ENCODE peak calls at places on chromosomes 13 and 19, in six cellular contexts. M is body of pancreas; O is aorta; C is gastrocnemius medialis; X is CD8-positive, alpha-beta T cell; Z is psoas muscle. T is an unnamed sample. For H3K36me3, the result is how much of the 10 kb centered on the place peaks cover.

GRCh38 chr19:56507446-56508281 is at the start of gene ZNF471:
- DNase-seq in O (peak), C (peak), X (peak), Z (peak), M (peak), T (peak)

GRCh38 chr19:48963371-48964204 is 1.5 kb upstream of the FTL start:
- DNase-seq in M (peak), C (peak), Z (peak), X (peak), O (peak), T (no peak)

GRCh38 chr13:27965343-27965739 is 3.8 kb downstream of the CDX2 start:
- DNase-seq in C (no peak), X (no peak), Z (no peak), M (no peak), O (no peak), T (no peak)

GRCh38 chr13:44309771-44310767 is 63.6 kb upstream of the SERP2 start:
- DNase-seq in C (peak), X (no peak), Z (peak), O (no peak), M (peak), T (no peak)

GRCh38 chr13:46655727-46656180 is 102.8 kb downstream of the LRCH1 start:
- DNase-seq in C (no peak), Z (no peak), O (no peak), M (peak), X (no peak), T (no peak)

GRCh38 chr13:66489586-66489985 is 740.5 kb downstream of the PCDH9 start:
- DNase-seq in Z (no peak), M (no peak), X (no peak), O (no peak), C (no peak), T (no peak)

GRCh38 chr13:113628291-113629270 is 29.4 kb downstream of the ATP4B start:
- DNase-seq in O (peak), X (no peak), C (no peak), M (no peak), Z (peak), T (no peak)

GRCh38 chr13:43196171-43196611 is 172.8 kb downstream of the DNAJC15 start:
- DNase-seq in X (no peak), Z (peak), C (no peak), M (no peak), O (no peak), T (no peak)

GRCh38 chr19:10334340-10335148 is 1.2 kb upstream of the RAVER1 start:
- DNase-seq in C (peak), M (peak), Z (peak), O (peak), X (no peak), T (peak)

GRCh38 chr19:50818859-50819472 is 4.6 kb downstream of the KLK1 start:
- DNase-seq in M (peak), C (no peak), X (no peak), Z (no peak), O (no peak), T (no peak)

GRCh38 chr19:1465191-1466016 is 13.6 kb downstream of the C19orf25 start:
- DNase-seq in M (no peak), Z (peak), O (no peak), C (no peak), X (no peak), T (no peak)

GRCh38 chr13:38624822-38625221 is 62.1 kb upstream of the FREM2 start:
- DNase-seq in Z (no peak), M (no peak), C (no peak), X (no peak), O (no peak), T (no peak)

GRCh38 chr13:28574617-28575142 is 79.8 kb upstream of the FLT1 start:
- DNase-seq in Z (no peak), O (no peak), M (no peak), C (no peak), X (no peak), T (peak)

GRCh38 chr13:38618336-38618735 is 68.5 kb upstream of the FREM2 start:
- DNase-seq in M (no peak), X (no peak), C (no peak), Z (no peak), O (no peak), T (no peak)

GRCh38 chr13:37490176-37490575 is 108.4 kb downstream of the POSTN start:
- DNase-seq in C (no peak), X (no peak), M (no peak), O (no peak), Z (no peak), T (no peak)

GRCh38 chr19:42291437-42291815 is 10.5 kb upstream of the PRR19 start:
- DNase-seq in C (no peak), Z (peak), X (no peak), O (no peak), M (no peak), T (no peak)

GRCh38 chr19:19602136-19602712 is 16.3 kb downstream of the PBX4 start:
- DNase-seq in O (no peak), M (no peak), C (no peak), Z (no peak), X (no peak), T (no peak)

GRCh38 chr13:113022391-113023216 is 53.6 kb downstream of the MCF2L start:
- DNase-seq in Z (no peak), X (no peak), O (no peak), M (no peak), C (no peak), T (no peak)

GRCh38 chr19:6375411-6376010 is at the start of gene PSPN:
- DNase-seq in O (no peak), C (no peak), X (no peak), M (no peak), Z (no peak), T (no peak)

GRCh38 chr13:21594715-21595545 is 9.0 kb downstream of the MICU2 start:
- DNase-seq in Z (no peak), C (no peak), X (no peak), O (no peak), M (no peak), T (no peak)

GRCh38 chr13:50244913-50245574 is 229.8 kb downstream of the KCNRG start:
- DNase-seq in O (no peak), M (peak), X (no peak), Z (no peak), C (no peak), T (peak)

GRCh38 chr19:5358173-5358800 is 17.7 kb upstream of the PTPRS start:
- DNase-seq in O (no peak), X (no peak), Z (no peak), M (no peak), C (no peak), T (no peak)

GRCh38 chr19:7737215-7737614 is 5.3 kb upstream of the CLEC4G start:
- DNase-seq in C (no peak), Z (no peak), M (no peak), O (no peak), X (no peak), T (no peak)

GRCh38 chr13:28540612-28541011 is 45.7 kb upstream of the FLT1 start:
- DNase-seq in Z (no peak), C (no peak), M (no peak), O (no peak), X (no peak), T (no peak)

GRCh38 chr19:51311388-51312257 is at the start of gene IGLON5:
- DNase-seq in M (no peak), O (no peak), C (no peak), X (no peak), Z (no peak), T (no peak)

GRCh38 chr19:18306903-18307681 is 15.8 kb downstream of the LSM4 start:
- DNase-seq in Z (no peak), C (no peak), O (no peak), X (no peak), M (no peak), T (no peak)

GRCh38 chr19:18306209-18306902 is 16.5 kb downstream of the LSM4 start:
- DNase-seq in Z (no peak), C (no peak), O (no peak), X (no peak), M (no peak), T (no peak)

GRCh38 chr19:18309525-18310064 is 13.3 kb downstream of the LSM4 start:
- DNase-seq in Z (no peak), M (no peak), C (no peak), O (no peak), X (no peak), T (no peak)

GRCh38 chr19:18308948-18309325 is 13.9 kb downstream of the LSM4 start:
- DNase-seq in O (no peak), Z (no peak), C (no peak), M (no peak), X (no peak), T (no peak)

GRCh38 chr19:18308051-18308947 is 14.6 kb downstream of the LSM4 start:
- DNase-seq in O (no peak), Z (no peak), X (no peak), C (no peak), M (no peak), T (no peak)
- H3K36me3 ChIP-seq in O (under half), Z (under half), X (under half), C (under half), M (under half), T (under half)

GRCh38 chr13:40800559-40800958 is 11.1 kb downstream of the SLC25A15 start:
- DNase-seq in X (no peak), O (no peak), M (peak), C (no peak), Z (no peak), T (no peak)

GRCh38 chr13:40801255-40802217 is 12.1 kb downstream of the SLC25A15 start:
- DNase-seq in O (no peak), X (no peak), Z (no peak), M (peak), C (no peak), T (no peak)

GRCh38 chr13:40796649-40797048 is 7.2 kb downstream of the SLC25A15 start:
- DNase-seq in Z (no peak), M (no peak), X (no peak), O (no peak), C (no peak), T (no peak)

GRCh38 chr13:40799508-40799907 is 10.1 kb downstream of the SLC25A15 start:
- DNase-seq in C (no peak), Z (no peak), M (no peak), O (no peak), X (no peak), T (no peak)

DNA sequence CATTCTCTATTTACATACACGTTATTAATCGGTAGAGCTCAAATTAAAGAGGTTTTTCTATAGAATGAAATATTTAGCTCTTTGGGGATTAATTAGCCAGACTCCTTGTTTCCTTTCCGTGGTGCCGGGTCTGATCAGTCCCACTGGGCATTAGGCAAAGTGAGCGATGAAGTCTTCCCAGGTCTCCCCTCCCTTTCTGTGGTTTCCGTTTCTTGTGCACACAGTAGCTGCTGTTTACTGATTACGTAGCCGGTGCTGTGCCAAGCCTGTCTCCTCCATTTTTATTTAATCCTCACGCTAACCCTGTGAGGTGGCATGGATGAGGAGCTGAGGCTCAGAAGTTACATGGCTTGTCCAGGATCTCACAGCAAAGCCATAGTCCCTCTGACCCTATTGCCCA is 9.0 kb downstream of the SLC25A15 start:
- DNase-seq in C (no peak), M (peak), O (no peak), Z (no peak), X (no peak), T (no peak)
- H3K36me3 ChIP-seq in C (under half), M (under half), O (under half), Z (under half), X (under half), T (under half)

GRCh38 chr13:23963184-23963931 is 66.1 kb upstream of the C1QTNF9B start:
- DNase-seq in Z (no peak), O (no peak), M (no peak), C (no peak), X (no peak), T (no peak)
- H3K36me3 ChIP-seq in Z (under half), O (under half), M (under half), C (under half), X (under half), T (under half)

GRCh38 chr13:98467263-98467985 is 109.5 kb downstream of the STK24 start:
- DNase-seq in Z (no peak), X (no peak), M (no peak), C (no peak), O (no peak), T (no peak)

GRCh38 chr13:98470920-98471319 is 106.0 kb downstream of the STK24 start:
- DNase-seq in O (no peak), C (no peak), M (no peak), X (no peak), Z (no peak), T (no peak)

GRCh38 chr13:98468352-98468751 is 108.6 kb downstream of the STK24 start:
- DNase-seq in X (no peak), M (no peak), O (no peak), Z (no peak), C (no peak), T (no peak)

GRCh38 chr13:98466634-98467236 is 110.2 kb downstream of the STK24 start:
- DNase-seq in X (no peak), O (no peak), Z (no peak), M (no peak), C (no peak), T (no peak)

DNA sequence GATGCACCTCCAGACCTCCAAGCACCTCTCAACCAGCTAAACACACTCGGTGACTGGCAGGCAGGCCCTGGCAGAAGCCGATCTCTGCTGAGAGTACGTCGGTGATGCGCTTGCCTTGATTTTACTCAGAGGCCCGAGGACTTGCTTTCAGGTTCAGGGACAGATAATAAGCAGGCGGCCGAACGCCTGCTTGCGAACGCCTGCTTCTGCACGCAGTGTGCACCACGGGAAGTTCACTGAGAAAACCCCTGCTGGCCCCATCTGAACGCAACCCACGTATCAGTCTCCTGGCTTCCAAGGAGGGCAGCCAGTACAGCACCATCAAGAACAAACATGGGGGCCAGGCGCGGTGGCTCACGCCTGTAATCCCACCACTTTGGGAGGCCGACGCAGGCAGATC is 108.0 kb downstream of the STK24 start:
- DNase-seq in O (no peak), X (no peak), C (no peak), M (no peak), Z (no peak), T (no peak)
- H3K36me3 ChIP-seq in O (under half), X (under half), C (under half), M (under half), Z (under half), T (under half)

GRCh38 chr13:102870677-102871415 is 25.0 kb downstream of the ERCC5 start:
- DNase-seq in O (no peak), M (peak), X (peak), Z (peak), C (no peak), T (no peak)

GRCh38 chr13:102873653-102874052 is 27.8 kb downstream of the ERCC5 start:
- DNase-seq in M (no peak), Z (no peak), C (no peak), X (no peak), O (no peak), T (no peak)

GRCh38 chr13:102872131-102872530 is 26.3 kb downstream of the ERCC5 start:
- DNase-seq in M (no peak), X (no peak), C (no peak), Z (no peak), O (no peak), T (no peak)

GRCh38 chr13:102869948-102870676 is 24.3 kb downstream of the ERCC5 start:
- DNase-seq in C (no peak), O (no peak), X (no peak), Z (no peak), M (no peak), T (no peak)

GRCh38 chr13:102872531-102872930 is 26.7 kb downstream of the ERCC5 start:
- DNase-seq in X (no peak), Z (no peak), O (no peak), C (no peak), M (no peak), T (no peak)
- H3K36me3 ChIP-seq in X (under half), Z (under half), O (under half), C (half or more), M (under half), T (under half)

T was measured in kidney epithelial cell.